ENCODE peak calls at places on chromosomes 7 and 10, in ten cellular contexts. A, T, Z, Y, R, G, S, O, P and C are unnamed samples.

GRCh38 chr10:104318810-104319684 is 19.2 kb downstream of the ITPRIP start:
- DNase-seq in Z (no peak), A (no peak), G (no peak), S (no peak), Y (peak; percentile 61), O (no peak), T (peak; percentile 73), P (no peak), R (no peak), C (no peak)

GRCh38 chr7:117873056-117873932 is at the start of gene CTTNBP2:
- DNase-seq in S (no peak), T (peak; percentile 88), O (no peak), Z (no peak), P (no peak), Y (peak; percentile 18), R (no peak), A (peak; percentile 70), G (peak; percentile 25), C (no peak)

GRCh38 chr7:35254496-35255416 is 856 bp upstream of the TBX20 start:
- DNase-seq in Y (peak; percentile 18), S (no peak), R (no peak), A (no peak), Z (no peak), G (no peak), T (no peak), O (no peak), P (no peak), C (no peak)

GRCh38 chr7:115293628-115294236 is 371.8 kb downstream of the MDFIC start:
- DNase-seq in S (no peak), R (no peak), T (no peak), Z (no peak), Y (peak; percentile 34), G (no peak), A (no peak), P (no peak), O (no peak), C (no peak)

GRCh38 chr7:97064972-97065587 is 40.4 kb upstream of the DLX5 start:
- DNase-seq in R (peak; percentile 55), P (peak; percentile 47), Z (no peak), A (no peak), T (peak; percentile 43), O (no peak), Y (peak; percentile 69), S (peak; percentile 21), G (no peak), C (peak; percentile 19)

GRCh38 chr7:127571741-127572505 is 13.5 kb downstream of the GCC1 start:
- DNase-seq in P (no peak), A (no peak), T (no peak), S (no peak), Z (no peak), R (no peak), Y (peak; percentile 18), G (no peak), O (no peak), C (no peak)

GRCh38 chr7:106768324-106768751 is 96.7 kb upstream of the PIK3CG start:
- DNase-seq in O (peak; percentile 51), T (no peak), Y (no peak), G (no peak), P (no peak), A (no peak), S (no peak), Z (no peak), R (peak; percentile 20), C (no peak)

GRCh38 chr7:138842111-138842510 is 44.1 kb upstream of the ATP6V0A4 start:
- DNase-seq in P (no peak), Z (no peak), G (no peak), Y (peak; percentile 27), T (no peak), R (no peak), O (no peak), A (no peak), S (no peak), C (no peak)

GRCh38 chr10:47021850-47022249 is 110.6 kb downstream of the PTPN20 start:
- DNase-seq in O (no peak), R (no peak), P (no peak), T (no peak), S (no peak), Y (no peak), Z (no peak), G (no peak), A (no peak), C (peak; percentile 8)

GRCh38 chr7:149529136-149529718 is 31.6 kb upstream of the ZNF746 start:
- DNase-seq in G (no peak), A (no peak), Z (no peak), Y (peak; percentile 10), R (peak; percentile 56), T (no peak), S (no peak), P (no peak), O (no peak), C (no peak)